ENCODE peak calls at places on chromosomes 12 and 14, in six cellular contexts. I is HCT116, D is HepG2, R is H1, H is K562, G is GM12878. U is an unnamed sample. For H3K4me1, the result is how much of the 10 kb centered on the place peaks cover.

GRCh38 chr14:54564071-54564798 is 2.7 kb upstream of the SAMD4A start:
- DNase-seq in I (no peak), D (peak), R (no peak), H (peak), G (no peak), U (no peak)

GRCh38 chr12:55684761-55685370 is 22.8 kb downstream of the ITGA7 start:
- DNase-seq in I (no peak), D (no peak), R (no peak), H (no peak), G (no peak), U (no peak)

GRCh38 chr12:99099786-99100185 is 454.7 kb downstream of the APAF1 start:
- DNase-seq in I (no peak), D (no peak), R (no peak), H (no peak), G (no peak), U (no peak)

GRCh38 chr12:48131517-48131916 is 12.4 kb downstream of the PFKM start:
- DNase-seq in I (no peak), D (no peak), R (no peak), H (no peak), G (no peak), U (no peak)

GRCh38 chr12:128586630-128587029 is 237.1 kb downstream of the SLC15A4 start:
- DNase-seq in I (no peak), D (no peak), R (no peak), H (no peak), G (no peak), U (no peak)

GRCh38 chr12:15644700-15645099 is 144.5 kb downstream of the EPS8 start:
- DNase-seq in I (no peak), D (no peak), R (no peak), H (no peak), G (no peak), U (no peak)

GRCh38 chr12:107570721-107571120 is 114.9 kb upstream of the PWP1 start:
- DNase-seq in I (no peak), D (no peak), R (no peak), H (no peak), G (no peak), U (no peak)

GRCh38 chr12:27210187-27210586 is 33.9 kb upstream of the STK38L start:
- DNase-seq in I (no peak), D (no peak), R (no peak), H (no peak), G (no peak), U (no peak)

GRCh38 chr12:68102163-68102562 is 57.4 kb downstream of the IFNG start:
- DNase-seq in I (no peak), D (no peak), R (no peak), H (no peak), G (no peak), U (no peak)

GRCh38 chr14:54603362-54603761 is 36.4 kb downstream of the SAMD4A start:
- DNase-seq in I (no peak), D (no peak), R (no peak), H (no peak), G (no peak), U (no peak)

GRCh38 chr14:105591052-105591451 is 64.7 kb downstream of the TMEM121 start:
- DNase-seq in I (no peak), D (no peak), R (no peak), H (no peak), G (no peak), U (no peak)

GRCh38 chr14:51860164-51860835 is at the start of gene GNG2:
- DNase-seq in I (no peak), D (no peak), R (peak), H (peak), G (peak), U (no peak)

GRCh38 chr12:25041006-25041741 is 92.3 kb upstream of the BCAT1 start:
- DNase-seq in I (no peak), D (no peak), R (no peak), H (no peak), G (no peak), U (no peak)

GRCh38 chr12:47715877-47716548 is 9.3 kb downstream of the ENDOU start:
- DNase-seq in I (no peak), D (no peak), R (peak), H (no peak), G (no peak), U (no peak)

GRCh38 chr12:20264608-20265114 is 103.7 kb upstream of the PDE3A start:
- DNase-seq in I (no peak), D (no peak), R (peak), H (no peak), G (no peak), U (peak)

GRCh38 chr12:55443776-55444175 is at the start of gene OR6C2:
- DNase-seq in I (no peak), D (no peak), R (no peak), H (no peak), G (no peak), U (no peak)

GRCh38 chr14:101845896-101846295 is 84.4 kb downstream of the PPP2R5C start:
- DNase-seq in I (no peak), D (no peak), R (no peak), H (no peak), G (no peak), U (no peak)

GRCh38 chr12:89225401-89225800 is 126.9 kb downstream of the DUSP6 start:
- DNase-seq in I (peak), D (no peak), R (no peak), H (no peak), G (no peak), U (no peak)

GRCh38 chr14:93987815-93988476 is 9.2 kb upstream of the CCDC197 start:
- DNase-seq in I (no peak), D (no peak), R (no peak), H (no peak), G (no peak), U (no peak)

GRCh38 chr14:32074887-32075572 is 2.1 kb upstream of the ARHGAP5 start:
- DNase-seq in I (no peak), D (peak), R (no peak), H (no peak), G (no peak), U (no peak)

DNA sequence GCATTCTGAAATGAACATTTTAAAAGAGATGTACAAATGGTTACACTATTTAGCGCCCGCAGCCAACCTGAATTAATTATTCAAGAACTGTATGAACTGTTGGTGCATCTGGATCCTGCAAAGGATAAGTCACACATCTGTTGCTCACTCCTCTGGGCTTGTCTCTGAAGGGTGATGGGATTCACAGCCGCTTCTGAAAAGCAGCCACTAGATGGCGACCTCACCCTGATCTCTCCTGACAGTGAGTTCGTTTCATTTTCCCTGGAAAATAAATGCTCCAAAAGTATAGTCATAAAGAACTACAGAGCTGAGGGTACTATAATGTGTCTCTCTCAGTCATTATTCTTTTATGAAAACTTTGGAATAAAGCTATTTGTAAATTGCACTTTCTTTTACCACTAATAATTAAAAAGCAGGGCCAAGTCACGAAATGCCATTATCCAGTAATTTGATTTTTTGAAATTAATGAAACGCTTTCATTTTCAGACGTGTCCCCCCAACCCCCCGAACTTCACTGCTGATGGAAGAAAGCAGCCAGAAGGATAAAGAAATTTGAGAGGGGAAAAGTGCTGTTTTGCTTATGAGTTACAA is 789.6 kb downstream of the NRXN3 start:
- DNase-seq in I (peak), D (peak), R (peak), H (peak), G (no peak), U (peak)
- H3K9ac ChIP-seq in I (no peak), D (no peak), R (no peak), H (no peak), G (no peak), U (no peak)

DNA sequence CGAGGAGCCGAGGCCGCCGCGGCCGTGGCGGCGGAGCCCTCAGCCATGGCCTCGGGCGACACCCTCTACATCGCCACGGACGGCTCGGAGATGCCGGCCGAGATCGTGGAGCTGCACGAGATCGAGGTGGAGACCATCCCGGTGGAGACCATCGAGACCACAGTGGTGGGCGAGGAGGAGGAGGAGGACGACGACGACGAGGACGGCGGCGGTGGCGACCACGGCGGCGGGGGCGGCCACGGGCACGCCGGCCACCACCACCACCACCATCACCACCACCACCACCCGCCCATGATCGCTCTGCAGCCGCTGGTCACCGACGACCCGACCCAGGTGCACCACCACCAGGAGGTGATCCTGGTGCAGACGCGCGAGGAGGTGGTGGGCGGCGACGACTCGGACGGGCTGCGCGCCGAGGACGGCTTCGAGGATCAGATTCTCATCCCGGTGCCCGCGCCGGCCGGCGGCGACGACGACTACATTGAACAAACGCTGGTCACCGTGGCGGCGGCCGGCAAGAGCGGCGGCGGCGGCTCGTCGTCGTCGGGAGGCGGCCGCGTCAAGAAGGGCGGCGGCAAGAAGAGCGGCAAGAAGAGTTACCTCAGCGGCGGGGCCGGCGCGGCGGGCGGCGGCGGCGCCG is 376 bp downstream of the YY1 start:
- DNase-seq in I (no peak), D (no peak), R (no peak), H (peak), G (no peak), U (no peak)
- TF ChIP-seq ZNF274 in I (no peak), D (no peak), R (no peak), H (no peak), G (no peak), U (no peak)

GRCh38 chr12:32448581-32448980 is 49.2 kb downstream of the FGD4 start:
- DNase-seq in I (no peak), D (no peak), R (no peak), H (peak), G (no peak), U (no peak)
- H3K4me1 ChIP-seq in I (under half), D (under half), R (under half), H (under half), G (under half), U (under half)

DNA sequence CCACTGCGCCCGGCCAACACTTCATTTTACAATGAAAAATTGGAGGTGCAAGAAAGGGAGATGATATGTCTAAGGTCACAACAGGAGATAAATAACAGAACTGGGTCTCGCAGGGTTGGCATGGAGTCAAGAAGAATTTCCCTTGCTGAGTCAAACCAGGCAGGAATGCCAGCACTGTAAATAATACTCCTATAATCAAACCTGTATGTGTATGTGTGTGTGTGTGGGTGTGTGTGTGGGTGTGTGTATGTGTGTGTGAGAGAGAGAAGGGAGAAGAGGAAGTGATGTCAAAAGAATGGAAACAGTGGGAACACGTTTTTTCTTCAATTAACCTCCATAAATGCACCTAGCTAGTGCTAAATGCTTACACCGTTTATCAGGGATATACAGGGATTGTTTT is 70.4 kb downstream of the TMEM116 start:
- DNase-seq in I (no peak), D (no peak), R (no peak), H (no peak), G (no peak), U (no peak)
- H3K9ac ChIP-seq in I (no peak), D (no peak), R (no peak), H (no peak), G (no peak), U (no peak)

DNA sequence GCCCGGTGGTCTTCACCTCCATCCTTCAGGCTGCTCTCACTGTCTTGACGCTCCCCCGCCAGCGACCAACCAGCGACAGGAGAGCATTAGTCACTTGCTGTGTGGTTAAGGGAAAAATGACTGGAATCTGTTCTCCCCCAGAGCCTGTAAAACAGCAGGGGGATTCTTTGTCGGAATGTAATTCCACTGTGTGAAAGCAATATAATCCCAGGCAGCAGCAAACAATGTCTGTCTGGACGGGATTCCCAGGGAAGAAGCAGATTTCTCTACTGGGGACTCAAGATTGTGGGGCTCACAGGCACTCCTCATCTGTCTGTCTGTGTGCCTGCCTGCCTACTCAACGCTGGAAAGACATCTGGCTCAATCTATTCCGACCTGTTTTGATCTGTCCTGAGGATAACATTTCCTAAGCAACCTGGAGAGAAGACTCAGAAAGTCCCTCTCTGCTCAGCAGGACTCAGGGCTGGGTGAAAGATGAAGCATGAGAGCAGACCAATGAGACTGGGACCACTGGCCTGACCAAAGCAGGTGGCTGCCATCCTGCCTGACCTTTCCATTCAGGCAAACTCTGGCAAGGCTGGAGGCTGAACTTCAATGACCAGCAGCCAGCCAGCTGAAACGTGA is 54.6 kb downstream of the NUAK1 start:
- DNase-seq in I (peak), D (peak), R (peak), H (no peak), G (no peak), U (peak)
- TF ChIP-seq ZNF274 in I (no peak), D (no peak), R (no peak), H (no peak), G (no peak), U (no peak)

DNA sequence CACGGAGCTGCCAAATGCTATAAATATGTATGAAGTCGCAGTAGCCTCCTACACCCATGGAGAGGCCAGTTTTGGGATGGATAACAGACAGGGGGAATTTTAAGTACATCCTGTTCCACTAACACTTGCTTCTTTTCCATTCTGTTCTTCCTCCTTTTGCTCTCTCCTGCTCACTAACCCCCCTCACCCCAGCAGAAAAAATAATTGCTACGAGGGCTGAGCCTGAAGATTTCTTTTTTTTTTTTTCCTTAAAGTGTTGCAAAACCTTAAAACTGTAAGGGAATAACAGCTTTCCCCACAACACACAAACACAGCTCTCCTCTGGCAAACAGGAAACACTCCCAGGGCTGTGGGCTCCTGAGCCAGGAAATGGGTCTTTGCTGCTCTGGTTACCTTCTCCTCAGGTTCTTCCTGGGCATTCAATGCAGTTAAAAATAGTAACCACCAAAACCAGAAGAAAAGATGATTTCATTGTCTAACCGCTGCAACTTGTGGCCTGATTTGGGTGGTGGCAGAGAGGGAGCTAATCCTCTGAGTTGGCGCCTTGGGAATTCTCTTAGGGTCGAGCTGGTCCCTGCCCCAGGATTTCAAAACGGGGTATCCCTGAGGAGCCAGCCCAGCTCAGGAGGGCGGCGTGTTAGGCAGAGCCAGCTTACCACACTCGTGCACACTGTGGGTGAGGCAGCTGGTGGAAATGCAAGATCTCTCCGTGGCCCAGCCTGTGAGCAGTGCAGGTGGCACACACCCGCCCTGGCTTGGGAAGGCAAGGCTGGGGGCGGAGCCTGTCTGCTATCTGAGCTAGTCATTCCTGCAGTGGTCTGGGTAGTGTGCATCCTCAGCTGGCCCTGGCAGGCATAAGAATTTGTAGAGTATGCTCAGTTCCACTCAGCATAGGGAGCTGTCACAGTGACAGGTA is 17.1 kb upstream of the EMP1 start:
- DNase-seq in I (no peak), D (no peak), R (peak), H (no peak), G (no peak), U (peak)
- H3K4me1 ChIP-seq in I (under half), D (under half), R (under half), H (under half), G (under half), U (under half)

DNA sequence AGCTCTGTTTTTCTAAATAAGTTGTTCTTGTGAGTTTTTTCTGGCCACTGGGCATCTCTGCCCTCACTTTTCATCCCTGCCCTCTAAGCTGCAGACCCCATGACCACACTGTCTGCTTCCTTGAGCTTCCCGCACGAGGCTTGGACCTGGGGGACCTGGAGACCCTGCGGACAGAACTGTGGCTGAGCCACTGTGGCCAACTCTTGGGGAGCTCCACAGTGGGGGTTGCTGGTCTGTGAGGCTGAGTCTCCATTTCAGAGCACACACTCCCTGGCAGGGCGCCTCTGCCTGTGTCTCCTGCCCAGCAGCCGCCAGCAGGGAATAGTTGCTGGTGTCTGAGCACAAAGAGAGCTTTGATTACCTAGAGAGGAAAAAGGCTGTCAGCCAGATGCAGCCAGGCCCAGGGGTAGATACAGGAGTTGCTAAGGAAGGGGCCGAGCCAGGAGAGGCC is 13.1 kb upstream of the RIN3 start:
- DNase-seq in I (no peak), D (peak), R (no peak), H (no peak), G (no peak), U (no peak)
- H3K9ac ChIP-seq in I (no peak), D (no peak), R (no peak), H (no peak), G (no peak), U (no peak)

U was measured in NT2/D1.